ENCODE peak calls at places on chromosomes 12 and 14, in seven cellular contexts. K is glutamatergic neuron, F is AG09319, X is cardiac muscle cell, I is stomach, A is NCI-H345, W is HTR-8/SVneo. E is an unnamed sample.

GRCh38 chr12:64691793-64692583 is 67.2 kb downstream of the GNS start:
- DNase-seq in F (peak), A (peak), K (no peak), X (no peak), W (no peak), I (no peak), E (no peak)

GRCh38 chr12:4032906-4033628 is 159.9 kb upstream of the PARP11 start:
- DNase-seq in F (no peak), K (no peak), W (no peak), X (no peak), A (no peak), I (no peak), E (no peak)

GRCh38 chr12:94592080-94592479 is 58.3 kb downstream of the TMCC3 start:
- DNase-seq in X (no peak), K (no peak), F (no peak), I (no peak), A (no peak), W (no peak), E (no peak)

GRCh38 chr12:116172224-116172849 is 105.2 kb downstream of the MED13L start:
- DNase-seq in X (no peak), W (no peak), F (no peak), A (no peak), K (no peak), I (no peak), E (no peak)

GRCh38 chr12:104833756-104834155 is 124.3 kb downstream of the SLC41A2 start:
- DNase-seq in W (no peak), X (no peak), A (no peak), I (no peak), K (no peak), F (no peak), E (no peak)

GRCh38 chr12:10361622-10362021 is 28.2 kb downstream of the KLRK1 start:
- DNase-seq in F (no peak), W (no peak), A (peak), X (peak), I (no peak), K (no peak), E (no peak)

GRCh38 chr12:57741413-57741789 is 2.9 kb upstream of the AGAP2 start:
- DNase-seq in K (no peak), F (no peak), A (no peak), X (no peak), I (no peak), W (no peak), E (no peak)

GRCh38 chr14:41393512-41393911 is 213.2 kb upstream of the LRFN5 start:
- DNase-seq in W (no peak), F (no peak), A (no peak), K (no peak), X (no peak), I (no peak), E (no peak)

GRCh38 chr12:6950401-6950801 is 755 bp upstream of the PTPN6 start:
- DNase-seq in X (no peak), W (no peak), K (no peak), F (no peak), I (no peak), A (no peak), E (no peak)

E was measured in NCI-H460.